ENCODE peak calls at places on chromosomes 6 and 20, in four cellular contexts. Q is heart left ventricle, S is A549, X is adrenal gland. O is an unnamed sample.

GRCh38 chr20:57260959-57261357 is 5.5 kb downstream of the BMP7 start:
- DNase-seq in Q (no peak), S (no peak), X (no peak), O (no peak)

GRCh38 chr6:35048631-35049083 is 92.5 kb downstream of the TCP11 start:
- DNase-seq in S (no peak), X (peak), Q (peak), O (no peak)

GRCh38 chr6:107179004-107179403 is 63.7 kb upstream of the BEND3 start:
- DNase-seq in S (peak), Q (no peak), X (no peak), O (no peak)

GRCh38 chr6:106094261-106094963 is 8.3 kb downstream of the PRDM1 start:
- DNase-seq in Q (no peak), X (no peak), S (no peak), O (no peak)

GRCh38 chr6:42720739-42721138 is 1.7 kb downstream of the PRPH2 start:
- DNase-seq in S (no peak), X (no peak), Q (no peak), O (no peak)

GRCh38 chr6:77332915-77333623 is 130.2 kb downstream of the HTR1B start:
- DNase-seq in Q (no peak), X (no peak), S (no peak), O (no peak)

GRCh38 chr6:140538926-140539325 is 1164.5 kb upstream of the CITED2 start:
- DNase-seq in S (peak), Q (no peak), X (no peak), O (no peak)

GRCh38 chr6:24766685-24767462 is 7.9 kb upstream of the GMNN start:
- DNase-seq in S (peak), X (no peak), Q (no peak), O (no peak)

GRCh38 chr6:26604797-26605196 is 8.0 kb downstream of the ABT1 start:
- DNase-seq in X (no peak), Q (no peak), S (no peak), O (no peak)

GRCh38 chr20:32455171-32455900 is 97.2 kb downstream of the ASXL1 start:
- DNase-seq in Q (no peak), S (no peak), X (no peak), O (no peak)

GRCh38 chr6:142843344-142843743 is 101.6 kb downstream of the HIVEP2 start:
- DNase-seq in X (no peak), Q (no peak), S (no peak), O (no peak)
- H3K4me3 ChIP-seq in X (no peak), Q (no peak), S (no peak), O (peak)

DNA sequence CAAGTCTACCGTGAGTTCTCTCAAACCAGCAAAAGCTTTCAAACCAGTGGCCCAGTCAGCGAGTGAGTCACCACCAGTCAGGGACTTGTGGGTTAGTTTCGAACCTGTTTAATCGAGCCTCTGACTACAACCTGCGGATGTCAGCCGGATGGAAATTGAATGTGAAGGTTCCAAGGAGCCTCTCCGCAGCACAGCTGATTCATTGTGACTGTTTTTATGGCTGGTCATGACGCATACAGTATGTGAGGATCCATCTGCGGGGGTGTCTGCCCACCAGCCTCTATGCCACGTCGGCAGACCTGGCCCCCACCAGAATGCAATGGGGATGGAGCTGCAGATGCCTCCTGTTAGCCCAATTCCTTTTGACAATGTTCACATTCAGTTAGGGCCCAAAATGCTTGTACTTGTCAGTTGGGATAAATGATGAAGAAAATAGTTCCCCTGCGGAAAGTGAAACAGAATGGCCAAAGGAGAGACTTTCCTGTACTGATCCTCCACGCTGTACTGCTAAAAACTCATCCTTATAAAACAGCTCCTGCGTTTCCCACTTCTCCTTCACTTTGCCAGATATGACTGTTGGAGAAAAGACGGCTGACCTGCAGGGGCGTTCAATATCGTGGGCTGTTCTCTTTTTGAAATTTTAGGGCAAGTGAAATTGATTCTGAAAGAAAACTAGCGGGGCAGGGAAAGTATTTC is 206.6 kb downstream of the TFAP2B start:
- DNase-seq in Q (no peak), S (no peak), X (no peak), O (no peak)
- TF ChIP-seq POLR2A in Q (no peak), S (no peak), X (no peak), O (no peak)

GRCh38 chr6:111922454-111923297 is 49.4 kb upstream of the FYN start:
- DNase-seq in Q (no peak), X (no peak), S (no peak), O (no peak)

GRCh38 chr6:111916747-111917146 is 43.5 kb upstream of the FYN start:
- DNase-seq in Q (no peak), S (no peak), X (no peak), O (no peak)

GRCh38 chr6:111921108-111921507 is 47.9 kb upstream of the FYN start:
- DNase-seq in S (no peak), X (no peak), Q (no peak), O (no peak)

GRCh38 chr6:111920581-111920980 is 47.3 kb upstream of the FYN start:
- DNase-seq in S (no peak), X (no peak), Q (no peak), O (no peak)

GRCh38 chr6:111918825-111919224 is 45.6 kb upstream of the FYN start:
- DNase-seq in X (no peak), Q (peak), S (no peak), O (no peak)
- H3K4me3 ChIP-seq in X (no peak), Q (no peak), S (no peak), O (no peak)

DNA sequence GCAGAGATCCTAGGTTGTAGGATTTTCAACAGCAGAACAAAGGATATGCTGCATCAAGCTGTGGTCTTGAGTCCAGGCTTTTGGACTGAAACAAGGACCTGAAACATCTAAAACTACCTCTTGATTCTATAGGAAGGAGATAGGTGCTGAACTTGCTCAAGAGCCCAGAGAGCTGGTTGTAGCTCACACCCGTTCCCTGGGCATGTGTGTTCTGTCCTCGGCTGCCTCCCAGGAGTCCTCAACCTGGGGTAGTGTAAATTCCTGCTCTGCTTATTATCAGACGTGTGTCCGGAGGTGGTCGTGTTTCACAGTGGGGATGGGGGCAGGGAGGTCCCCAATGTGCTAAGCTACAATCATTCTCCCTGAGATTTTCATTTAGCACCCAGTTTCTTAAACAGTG is 4.8 kb downstream of the NOP56 start:
- DNase-seq in X (no peak), Q (no peak), S (no peak), O (no peak)
- TF ChIP-seq POLR2A in X (no peak), Q (no peak), S (no peak), O (no peak)

O was measured in esophagus squamous epithelium.